ENCODE peak calls at places on chromosomes 11 and 22, in five cellular contexts. A, V, K, E and N are unnamed samples. For H3K27me3 and H3K4me1, the result is how much of the 10 kb centered on the place peaks cover.

GRCh38 chr22:46303347-46303965 is 6.8 kb downstream of the GTSE1 start:
- DNase-seq in A (no peak), K (no peak), E (no peak), V (no peak), N (no peak)

GRCh38 chr11:131033151-131033651 is 116.9 kb upstream of the SNX19 start:
- DNase-seq in K (no peak), A (no peak), E (no peak), V (peak), N (no peak)

GRCh38 chr11:73359341-73359740 is 16.9 kb upstream of the RELT start:
- DNase-seq in E (no peak), V (peak), A (no peak), K (no peak), N (no peak)

GRCh38 chr11:65280646-65281045 is 18.9 kb downstream of the POLA2 start:
- DNase-seq in K (no peak), A (no peak), E (no peak), V (no peak), N (no peak)

GRCh38 chr11:75475767-75476650 is 43.0 kb upstream of the KLHL35 start:
- DNase-seq in K (no peak), A (peak), V (peak), E (no peak), N (peak)

GRCh38 chr11:46075168-46075567 is 46.1 kb downstream of the PHF21A start:
- DNase-seq in A (no peak), E (no peak), K (no peak), V (peak), N (no peak)

GRCh38 chr11:118953265-118953664 is 2.8 kb upstream of the UPK2 start:
- DNase-seq in E (no peak), V (peak), A (no peak), K (no peak), N (no peak)

GRCh38 chr11:126267650-126268049 is 1.0 kb downstream of the SRPRA start:
- DNase-seq in K (no peak), E (no peak), A (no peak), V (no peak), N (no peak)

GRCh38 chr11:8867856-8868705 is 42.9 kb upstream of the AKIP1 start:
- DNase-seq in A (no peak), V (peak), E (no peak), K (no peak), N (no peak)

GRCh38 chr11:68008381-68009337 is 1.5 kb upstream of the ALDH3B1 start:
- DNase-seq in K (no peak), V (no peak), E (no peak), A (no peak), N (no peak)
- H3K27ac ChIP-seq in K (no peak), V (no peak), E (peak), A (no peak), N (no peak)

GRCh38 chr22:22169923-22170322 is 74.7 kb upstream of the VPREB1 start:
- DNase-seq in A (no peak), V (no peak), K (no peak), E (no peak), N (no peak)

GRCh38 chr22:22168190-22168940 is 76.2 kb upstream of the VPREB1 start:
- DNase-seq in E (no peak), V (peak), A (no peak), K (no peak), N (no peak)

GRCh38 chr22:22167791-22168189 is 76.8 kb upstream of the VPREB1 start:
- DNase-seq in A (no peak), K (no peak), V (no peak), E (no peak), N (no peak)

GRCh38 chr22:22168941-22169867 is 75.4 kb upstream of the VPREB1 start:
- DNase-seq in E (no peak), A (no peak), K (no peak), V (no peak), N (no peak)

GRCh38 chr22:22171357-22172218 is 73.0 kb upstream of the VPREB1 start:
- DNase-seq in A (no peak), K (no peak), V (peak), E (no peak), N (no peak)
- H3K27me3 ChIP-seq in A (under half), K (under half), V (half or more), E (under half), N (under half)

GRCh38 chr22:17971711-17972110 is 52.6 kb downstream of the MICAL3 start:
- DNase-seq in A (no peak), V (no peak), K (no peak), E (no peak), N (no peak)
- H3K4me1 ChIP-seq in A (under half), V (under half), K (under half), E (under half), N (under half)

GRCh38 chr22:38103641-38104040 is 6.8 kb downstream of the BAIAP2L2 start:
- DNase-seq in V (no peak), K (no peak), A (no peak), E (no peak), N (no peak)

GRCh38 chr22:38097058-38097457 is 13.1 kb upstream of the SLC16A8 start:
- DNase-seq in A (no peak), V (no peak), K (no peak), E (no peak), N (no peak)

GRCh38 chr22:38098410-38099249 is 11.9 kb downstream of the BAIAP2L2 start:
- DNase-seq in V (peak), E (no peak), K (no peak), A (no peak), N (no peak)

GRCh38 chr22:38097557-38098409 is 12.7 kb downstream of the BAIAP2L2 start:
- DNase-seq in V (peak), A (no peak), E (no peak), K (no peak), N (no peak)
- H3K27ac ChIP-seq in V (no peak), A (no peak), E (no peak), K (no peak), N (no peak)

DNA sequence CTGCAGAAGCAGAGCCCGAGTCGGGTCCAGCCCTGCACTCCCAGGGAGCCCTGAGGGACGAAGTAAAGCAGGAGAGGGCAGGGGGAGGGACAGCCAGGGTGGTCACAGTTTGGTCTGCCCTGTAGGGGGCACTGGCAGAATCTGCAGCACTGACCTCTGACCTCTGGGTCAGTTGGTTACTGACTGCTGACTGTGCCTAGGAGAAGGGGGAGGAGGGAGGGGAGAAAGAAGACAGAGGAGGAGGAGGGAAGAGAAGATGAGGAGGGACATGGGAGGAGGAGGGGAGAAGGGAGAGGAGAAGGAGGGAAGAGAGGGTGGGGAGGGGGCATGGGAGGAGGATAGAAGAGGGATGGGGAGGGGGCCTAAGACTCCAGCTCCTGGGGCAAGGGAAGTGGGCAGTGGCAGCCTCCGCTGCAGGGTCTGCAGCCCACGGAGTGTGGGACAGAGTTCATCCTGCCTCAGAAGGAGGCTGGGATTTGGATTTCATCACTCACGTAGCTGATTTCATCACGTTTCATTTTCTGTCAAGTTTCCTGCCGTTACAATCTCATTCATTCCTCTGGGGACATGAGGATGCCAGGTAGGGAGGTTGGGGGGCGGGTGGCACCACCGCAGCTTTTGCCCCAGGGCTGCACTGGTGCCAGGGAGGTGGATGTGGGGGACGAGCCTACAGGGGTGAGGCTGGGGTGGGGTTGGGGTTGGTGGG is 55.2 kb downstream of the FLRT1 start:
- DNase-seq in K (no peak), A (no peak), V (peak), E (no peak), N (no peak)
- H3K27me3 ChIP-seq in K (under half), A (under half), V (under half), E (under half), N (under half)

DNA sequence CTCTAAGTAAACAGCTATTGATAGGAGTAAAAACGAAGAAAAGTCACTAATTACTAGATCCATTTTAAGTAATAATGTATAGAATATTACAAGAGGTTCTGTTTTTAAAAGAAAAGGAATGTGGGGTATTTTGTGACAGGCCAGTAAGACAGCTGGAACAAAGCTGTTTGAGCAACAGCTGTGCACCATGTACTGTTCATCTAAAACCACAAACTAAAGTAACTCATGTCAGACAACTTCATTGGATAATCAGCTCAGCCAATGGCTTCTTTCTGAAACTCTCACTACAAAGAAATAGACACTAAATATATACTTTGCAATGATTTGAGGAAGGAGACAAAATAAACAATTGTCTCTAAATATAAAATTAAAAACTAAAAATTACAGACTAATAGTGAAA is 16.1 kb downstream of the RRAS2 start:
- DNase-seq in V (peak), A (no peak), E (no peak), K (no peak), N (no peak)
- H3K4me1 ChIP-seq in V (under half), A (under half), E (under half), K (under half), N (under half)

GRCh38 chr11:106594751-106595351 is 423.4 kb downstream of the GUCY1A2 start:
- DNase-seq in E (no peak), K (no peak), A (no peak), V (no peak), N (no peak)
- H3K27ac ChIP-seq in E (no peak), K (no peak), A (no peak), V (no peak), N (no peak)

DNA sequence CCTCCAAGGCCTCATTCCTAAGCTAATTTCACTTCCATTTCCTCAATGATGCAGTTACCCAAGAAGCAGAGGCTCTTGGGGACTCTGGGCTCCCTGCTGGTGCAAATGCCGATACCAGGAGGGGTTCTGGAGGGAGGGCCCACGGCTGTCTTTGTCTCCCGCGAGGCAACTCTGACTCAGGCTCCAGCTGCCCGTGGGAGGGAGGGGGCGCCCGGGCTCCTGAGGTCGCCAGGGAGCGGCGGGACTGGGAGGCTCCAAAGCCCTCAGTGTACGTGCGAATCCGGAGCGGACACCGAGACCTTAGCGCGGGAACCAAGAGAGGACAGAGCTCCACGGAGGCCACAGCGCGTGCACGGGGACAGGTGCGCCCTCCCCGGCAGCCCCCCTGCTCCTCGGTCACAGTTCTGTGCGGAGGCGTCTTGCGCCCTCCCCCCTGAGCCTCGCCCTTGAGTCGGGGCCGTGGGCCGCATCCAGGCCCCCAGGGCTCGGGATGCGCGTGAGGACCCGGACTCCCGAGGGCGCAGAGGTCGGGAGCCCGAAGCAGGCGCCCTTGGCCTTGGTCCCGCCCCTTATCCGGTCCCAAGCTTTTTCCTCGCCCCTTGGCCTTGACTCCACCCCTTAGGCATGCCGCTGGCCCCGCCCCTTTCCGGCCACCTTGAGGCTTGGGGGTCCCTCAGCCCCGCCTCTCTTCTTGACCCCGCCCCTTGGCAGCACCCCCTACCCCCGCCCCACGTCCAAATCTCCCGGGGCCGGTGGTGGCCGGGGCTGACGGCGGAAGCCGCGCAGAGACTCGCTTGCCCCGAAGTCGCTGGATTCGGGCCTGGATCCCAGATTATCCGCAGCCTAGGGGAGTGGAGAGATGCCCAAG is 4.7 kb upstream of the SHISA8 start:
- DNase-seq in V (peak), K (no peak), A (peak), E (no peak), N (peak)
- H3K27me3 ChIP-seq in V (half or more), K (under half), A (under half), E (half or more), N (under half)

GRCh38 chr11:12165237-12165875 is 55.0 kb downstream of the MICAL2 start:
- DNase-seq in V (no peak), E (no peak), K (no peak), A (no peak), N (no peak)

GRCh38 chr11:12167098-12167999 is 57.0 kb downstream of the MICAL2 start:
- DNase-seq in V (peak), A (no peak), E (no peak), K (no peak), N (peak)

GRCh38 chr11:12164061-12165014 is 53.9 kb downstream of the MICAL2 start:
- DNase-seq in V (peak), K (no peak), A (no peak), E (no peak), N (no peak)

GRCh38 chr11:12168114-12168513 is 57.7 kb downstream of the MICAL2 start:
- DNase-seq in K (no peak), E (no peak), V (no peak), A (no peak), N (no peak)

DNA sequence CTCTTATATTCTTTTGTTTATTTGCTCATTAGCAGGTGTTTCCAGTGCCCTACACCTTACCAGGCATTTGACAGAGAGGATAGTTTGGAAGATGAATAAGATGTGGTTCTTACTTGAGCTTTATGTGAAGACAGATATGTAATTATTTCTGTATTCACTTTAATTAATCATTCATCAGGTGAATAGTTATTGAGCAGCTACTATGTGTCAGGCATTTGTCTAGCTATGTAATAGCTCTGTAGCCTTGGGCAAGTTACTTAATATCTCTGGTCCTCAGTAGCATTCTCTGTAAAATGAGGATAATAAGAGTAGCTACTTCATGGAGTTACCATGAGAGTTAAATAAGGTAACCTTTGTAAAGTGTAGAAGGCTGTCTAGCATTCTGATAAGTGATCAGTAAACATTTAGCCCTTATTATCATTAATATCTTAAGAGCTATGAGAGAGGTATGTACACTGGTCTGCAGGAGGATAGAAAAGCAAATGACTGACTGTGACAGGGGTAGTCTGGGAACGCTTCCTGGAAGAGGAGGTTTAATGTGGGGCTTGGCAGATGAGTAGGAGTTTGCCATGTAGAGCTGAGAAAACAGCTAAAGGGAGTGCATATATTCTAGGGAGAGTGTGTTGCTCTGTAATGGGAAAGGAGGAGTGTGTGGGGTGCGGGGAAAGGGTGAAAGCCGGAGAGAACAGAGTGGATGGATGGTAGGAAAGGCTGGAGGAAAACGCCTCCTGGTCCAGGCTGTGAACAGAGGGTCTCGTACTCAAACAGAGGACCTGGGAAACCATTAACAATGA is 56.1 kb downstream of the MICAL2 start:
- DNase-seq in K (no peak), V (no peak), A (no peak), E (no peak), N (no peak)
- H3K4me1 ChIP-seq in K (under half), V (half or more), A (under half), E (under half), N (under half)

GRCh38 chr11:37747121-37747520 is 1149.1 kb upstream of the RAG2 start:
- DNase-seq in K (no peak), A (no peak), E (no peak), V (no peak), N (no peak)
- H3K27ac ChIP-seq in K (no peak), A (no peak), E (no peak), V (no peak), N (no peak)